ENCODE peak calls at places on chromosomes 3 and 15, in eight cellular contexts. Y is astrocyte, Z is K562, N is GM12878, S is fibroblast of lung, H is MM.1S, W is IMR-90, A is HCT116. G is an unnamed sample.

GRCh38 chr3:43317461-43318316 is 31.3 kb downstream of the SNRK start:
- DNase-seq in Y (no peak), Z (no peak), N (no peak), S (no peak), H (no peak), W (no peak), A (no peak), G (no peak)

GRCh38 chr3:171457263-171458055 is 2.7 kb downstream of the TNIK start:
- DNase-seq in Y (no peak), Z (no peak), N (no peak), S (no peak), H (no peak), W (no peak), A (no peak), G (peak; percentile 29)

GRCh38 chr3:25897019-25897418 is 107.1 kb downstream of the OXSM start:
- DNase-seq in Y (no peak), Z (peak; percentile 55), N (no peak), S (no peak), H (peak; percentile 64), W (no peak), A (peak; percentile 51), G (peak; percentile 30)

GRCh38 chr3:37687966-37688365 is 173.7 kb upstream of the CTDSPL start:
- DNase-seq in Y (no peak), Z (no peak), N (no peak), S (no peak), H (no peak), W (no peak), A (no peak), G (no peak)

GRCh38 chr3:195540031-195540430 is 3.1 kb downstream of the PPP1R2 start:
- DNase-seq in Y (no peak), Z (no peak), N (no peak), S (no peak), H (no peak), W (no peak), A (no peak), G (no peak)

GRCh38 chr3:185151101-185151958 is 1.5 kb downstream of the C3orf70 start:
- DNase-seq in Y (no peak), Z (no peak), N (no peak), S (peak; percentile 5), H (no peak), W (no peak), A (no peak), G (no peak)

GRCh38 chr15:75235051-75235673 is 23.0 kb upstream of the GOLGA6C start:
- DNase-seq in Y (no peak), Z (no peak), N (no peak), S (no peak), H (no peak), W (no peak), A (no peak), G (no peak)

GRCh38 chr15:92953997-92954396 is 53.9 kb downstream of the CHD2 start:
- DNase-seq in Y (no peak), Z (no peak), N (no peak), S (no peak), H (no peak), W (no peak), A (no peak), G (no peak)

GRCh38 chr3:69403406-69403934 is 17.6 kb upstream of the FRMD4B start:
- DNase-seq in Y (no peak), Z (no peak), N (no peak), S (no peak), H (no peak), W (no peak), A (no peak), G (peak; percentile 17)

GRCh38 chr3:5275529-5275928 is 88.0 kb downstream of the EDEM1 start:
- DNase-seq in Y (peak; percentile 95), Z (no peak), N (no peak), S (peak; percentile 95), H (no peak), W (peak; percentile 37), A (no peak), G (no peak)

GRCh38 chr3:197367081-197367780 is 68.8 kb upstream of the DLG1 start:
- DNase-seq in Y (peak; percentile 96), Z (no peak), N (no peak), S (peak; percentile 97), H (no peak), W (peak; percentile 82), A (no peak), G (peak; percentile 44)

GRCh38 chr3:196174652-196175051 is 36.5 kb downstream of the ZDHHC19 start:
- DNase-seq in Y (no peak), Z (no peak), N (no peak), S (no peak), H (no peak), W (no peak), A (no peak), G (no peak)

GRCh38 chr3:52055537-52056351 is 627 bp downstream of the DUSP7 start:
- DNase-seq in Y (peak; percentile 34), Z (peak; percentile 45), N (no peak), S (peak; percentile 57), H (peak; percentile 66), W (peak; percentile 57), A (no peak), G (peak; percentile 82)

GRCh38 chr3:87336761-87337160 is 60.4 kb upstream of the POU1F1 start:
- DNase-seq in Y (no peak), Z (no peak), N (no peak), S (peak; percentile 10), H (no peak), W (no peak), A (no peak), G (no peak)

GRCh38 chr3:53624467-53624866 is 130.1 kb downstream of the CACNA1D start:
- DNase-seq in Y (no peak), Z (no peak), N (no peak), S (no peak), H (no peak), W (no peak), A (no peak), G (no peak)

GRCh38 chr15:65927545-65927944 is 58.3 kb downstream of the RAB11A start:
- DNase-seq in Y (no peak), Z (no peak), N (no peak), S (no peak), H (no peak), W (no peak), A (no peak), G (no peak)

GRCh38 chr15:100778831-100779288 is 100.8 kb upstream of the ALDH1A3 start:
- DNase-seq in Y (no peak), Z (no peak), N (no peak), S (no peak), H (no peak), W (no peak), A (no peak), G (peak; percentile 28)

GRCh38 chr3:168002786-168003368 is 92.8 kb downstream of the GOLIM4 start:
- DNase-seq in Y (peak; percentile 62), Z (peak; percentile 23), N (no peak), S (peak; percentile 72), H (no peak), W (peak; percentile 47), A (no peak), G (peak; percentile 37)

DNA sequence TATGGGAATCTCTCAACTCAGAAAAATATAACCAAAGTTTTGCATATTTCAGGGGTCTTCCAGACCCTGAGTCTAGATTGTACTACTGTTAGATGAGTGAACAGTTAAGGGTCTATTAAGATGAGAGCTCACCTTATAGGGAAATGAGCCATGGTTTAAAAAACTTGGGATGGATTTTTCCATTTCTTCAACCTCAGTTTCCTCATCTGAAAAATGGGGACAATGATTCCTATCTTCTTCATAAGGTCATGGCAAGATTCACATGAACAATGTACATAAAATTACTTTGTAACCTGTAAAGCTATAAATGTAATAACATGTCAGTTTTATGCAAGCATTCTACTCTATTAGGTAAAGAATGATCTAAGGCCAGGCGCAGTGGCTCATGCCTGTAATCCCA is 28.7 kb downstream of the NPTN start:
- DNase-seq in Y (no peak), Z (no peak), N (no peak), S (no peak), H (no peak), W (no peak), A (no peak), G (no peak)
- H4K20me1 ChIP-seq in Y (peaks cover 99% of the 10 kb centered on the region), Z (peaks cover 20% of the 10 kb centered on the region), N (no peaks in the 10 kb centered on the region), S (no peaks in the 10 kb centered on the region), H (peaks cover 9% of the 10 kb centered on the region), W (peaks cover 93% of the 10 kb centered on the region), A (peaks cover 10% of the 10 kb centered on the region), G (peaks cover 89% of the 10 kb centered on the region)

DNA sequence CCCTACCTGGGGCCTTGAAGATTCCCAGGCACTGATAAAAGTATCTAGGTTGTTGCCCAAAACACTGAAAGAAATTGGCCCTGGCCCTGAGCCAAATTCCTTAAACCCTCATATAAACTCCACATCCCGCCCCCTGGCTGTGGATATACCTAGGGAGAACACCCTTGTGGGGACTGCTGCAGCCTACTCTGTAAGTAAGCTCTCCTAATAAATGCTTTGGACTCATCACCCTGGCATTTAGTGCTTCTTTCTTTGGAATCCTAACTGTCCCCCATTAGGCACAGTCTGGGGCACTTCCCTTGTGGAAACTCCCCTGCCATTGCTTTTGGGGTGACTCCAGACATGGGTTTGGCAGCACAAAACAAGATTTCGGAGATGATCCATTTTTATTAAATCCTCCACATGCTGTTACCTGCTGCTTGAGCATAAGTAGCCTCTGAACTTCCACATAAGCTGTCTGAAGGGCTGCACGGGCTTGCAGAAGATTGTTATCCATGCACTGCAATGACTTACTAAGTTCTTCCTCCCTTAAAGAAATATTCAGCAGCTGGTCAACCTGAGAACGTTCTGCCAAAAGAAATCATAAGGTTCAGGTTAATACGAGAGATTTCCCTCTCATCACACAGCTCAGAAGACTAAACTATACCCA is 46.4 kb downstream of the ZNF106 start:
- DNase-seq in Y (peak; percentile 6), Z (peak; percentile 18), N (no peak), S (peak; percentile 39), H (no peak), W (no peak), A (no peak), G (peak; percentile 19)
- H4K20me1 ChIP-seq in Y (peaks cover 8% of the 10 kb centered on the region), Z (no peaks in the 10 kb centered on the region), N (no peaks in the 10 kb centered on the region), S (no peaks in the 10 kb centered on the region), H (no peaks in the 10 kb centered on the region), W (no peaks in the 10 kb centered on the region), A (no peaks in the 10 kb centered on the region), G (peaks cover 4% of the 10 kb centered on the region)

DNA sequence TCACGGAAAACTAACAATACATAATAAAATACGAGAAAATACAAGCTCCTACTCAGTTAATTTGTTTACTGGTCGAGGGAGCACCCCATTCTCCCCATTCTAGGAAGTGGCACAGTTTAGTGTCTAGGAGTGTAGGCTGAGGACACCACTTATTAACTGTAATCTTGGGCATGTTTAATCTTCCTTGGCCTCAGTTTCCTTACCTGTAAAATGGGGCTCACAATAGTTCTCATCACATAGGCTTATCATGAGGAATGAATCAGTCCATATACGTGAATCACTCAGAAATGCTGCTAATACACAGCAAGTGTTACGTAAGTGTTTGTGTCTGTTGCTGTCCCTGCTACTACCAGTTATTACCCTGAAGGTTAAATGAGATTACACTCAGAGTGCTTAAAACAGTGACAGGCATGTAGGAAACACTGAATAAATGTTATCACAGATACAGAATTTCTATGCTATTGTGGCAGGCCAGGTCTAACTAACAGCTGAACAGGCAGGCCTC is 210.2 kb downstream of the OSBPL10 start:
- DNase-seq in Y (peak; percentile 11), Z (no peak), N (no peak), S (no peak), H (no peak), W (peak; percentile 41), A (no peak), G (no peak)
- H4K20me1 ChIP-seq in Y (peaks cover 14% of the 10 kb centered on the region), Z (no peaks in the 10 kb centered on the region), N (no peaks in the 10 kb centered on the region), S (no peaks in the 10 kb centered on the region), H (no peaks in the 10 kb centered on the region), W (no peaks in the 10 kb centered on the region), A (no peaks in the 10 kb centered on the region), G (no peaks in the 10 kb centered on the region)

DNA sequence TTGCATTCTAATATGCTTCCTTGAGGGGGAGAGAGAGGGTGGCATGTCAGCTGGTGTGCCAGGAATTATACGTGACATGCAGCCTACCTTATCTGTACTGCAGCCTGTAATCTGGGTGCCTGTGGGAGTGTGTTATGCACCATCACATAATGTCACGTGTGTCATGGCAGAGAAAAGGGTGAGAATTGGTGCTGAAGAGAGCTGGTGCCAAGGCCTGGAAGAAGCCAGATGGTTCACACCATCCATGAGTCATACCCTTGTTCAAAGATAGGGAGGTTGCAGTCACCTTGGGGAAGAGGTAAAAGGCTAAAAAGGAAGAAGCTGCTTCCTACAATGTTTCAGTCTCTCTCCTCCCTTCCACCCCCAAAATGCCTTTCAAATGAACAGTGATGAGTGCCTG is 5.3 kb downstream of the BRPF1 start:
- DNase-seq in Y (no peak), Z (no peak), N (no peak), S (no peak), H (no peak), W (peak; percentile 7), A (no peak), G (no peak)
- H4K20me1 ChIP-seq in Y (peaks cover 83% of the 10 kb centered on the region), Z (peaks cover 23% of the 10 kb centered on the region), N (peaks cover 3% of the 10 kb centered on the region), S (no peaks in the 10 kb centered on the region), H (no peaks in the 10 kb centered on the region), W (peaks cover 39% of the 10 kb centered on the region), A (peaks cover 4% of the 10 kb centered on the region), G (peaks cover 15% of the 10 kb centered on the region)

G was measured in hepatocyte.